ENCODE peak calls at places on chromosome 15, in ten cellular contexts. H is ureter; C is activated T-helper 1 cell treated with anti-CD3 and anti-CD28 coated beads, Interleukin-2, amount 50 U/mL, for 16 hours; M is HEK293T; E is HAP-1; U is endothelial cell; X is activated T-cell treated with anti-CD3 and anti-CD28 coated beads for 48 hours; N is head of caudate nucleus; I is ACHN; Y is GM03348. P is an unnamed sample.

GRCh38 chr15:83436513-83437158 is 10.5 kb upstream of the SH3GL3 start:
- DNase-seq in C (no peak), E (peak; percentile 86), H (no peak), X (no peak), N (no peak), Y (peak; percentile 74), U (no peak), I (peak; percentile 62), M (peak; percentile 63), P (peak; percentile 81)

GRCh38 chr15:49645937-49646336 is 25.1 kb downstream of the DTWD1 start:
- DNase-seq in N (no peak), X (no peak), H (peak; percentile 50), Y (peak; percentile 7), E (no peak), M (no peak), I (peak; percentile 84), U (no peak), C (no peak), P (no peak)

GRCh38 chr15:51801391-51801835 is 28.0 kb upstream of the TMOD3 start:
- DNase-seq in C (no peak), Y (peak; percentile 27), I (peak; percentile 25), X (no peak), H (no peak), E (peak; percentile 64), N (no peak), M (peak; percentile 25), U (peak; percentile 40), P (peak; percentile 75)

GRCh38 chr15:93057618-93058017 is 31.4 kb downstream of the RGMA start:
- DNase-seq in H (no peak), N (no peak), X (no peak), M (no peak), U (no peak), Y (no peak), C (no peak), E (no peak), I (no peak), P (no peak)

GRCh38 chr15:88704791-88705768 is 66.3 kb downstream of the ISG20 start:
- DNase-seq in H (peak; percentile 61), E (peak; percentile 8), N (peak; percentile 19), X (no peak), I (no peak), M (no peak), Y (peak; percentile 66), C (no peak), U (no peak), P (peak; percentile 71)

GRCh38 chr15:85316244-85316934 is 64.0 kb upstream of the AKAP13 start:
- DNase-seq in M (no peak), X (no peak), N (no peak), E (peak; percentile 59), C (no peak), U (no peak), I (no peak), Y (peak; percentile 59), H (no peak), P (no peak)

GRCh38 chr15:80234883-80235282 is 17.1 kb downstream of the CTXND1 start:
- DNase-seq in N (no peak), E (no peak), M (peak; percentile 36), H (no peak), I (peak; percentile 20), U (peak; percentile 51), C (no peak), X (peak; percentile 19), Y (peak; percentile 61), P (peak; percentile 73)

GRCh38 chr15:92395557-92395956 is 1.9 kb downstream of the ST8SIA2 start:
- DNase-seq in U (no peak), H (no peak), I (no peak), E (no peak), M (no peak), Y (no peak), C (no peak), X (no peak), N (no peak), P (no peak)

GRCh38 chr15:43886558-43886957 is 59.8 kb downstream of the WDR76 start:
- DNase-seq in M (no peak), H (no peak), U (no peak), I (no peak), Y (no peak), N (no peak), E (no peak), C (no peak), X (no peak), P (no peak)